ENCODE peak calls at places on chromosomes 13 and 19, in six cellular contexts. One of them, this sample, is unnamed.
A peak's percentile ranks its signal among the peaks of the same experiment; 100 is the strongest.

GRCh38 chr13:106534844-106535551 is 464 bp downstream of the EFNB2 start:
- DNase-seq in uterus: no peak
- DNase-seq in heart left ventricle: no peak
- DNase-seq in fibroblast of lung: peak; percentile 42
- DNase-seq in upper lobe of right lung: peak; percentile 76
- DNase-seq in mesendoderm: peak; percentile 32
- DNase-seq in this sample: no peak

GRCh38 chr19:45969676-45970075 is 4.0 kb downstream of the NOVA2 start:
- DNase-seq in uterus: no peak
- DNase-seq in heart left ventricle: no peak
- DNase-seq in fibroblast of lung: no peak
- DNase-seq in upper lobe of right lung: no peak
- DNase-seq in mesendoderm: no peak
- DNase-seq in this sample: no peak

GRCh38 chr19:50658438-50659317 is 9.4 kb downstream of the C19orf81 start:
- DNase-seq in uterus: peak; percentile 23
- DNase-seq in heart left ventricle: peak; percentile 46
- DNase-seq in fibroblast of lung: peak; percentile 8
- DNase-seq in upper lobe of right lung: peak; percentile 93
- DNase-seq in mesendoderm: peak; percentile 91
- DNase-seq in this sample: peak; percentile 30

GRCh38 chr13:107778094-107778493 is 437.2 kb downstream of the LIG4 start:
- DNase-seq in uterus: no peak
- DNase-seq in heart left ventricle: no peak
- DNase-seq in fibroblast of lung: no peak
- DNase-seq in upper lobe of right lung: no peak
- DNase-seq in mesendoderm: no peak
- DNase-seq in this sample: no peak

GRCh38 chr19:29483944-29484581 is 41.7 kb upstream of the VSTM2B start:
- DNase-seq in uterus: no peak
- DNase-seq in heart left ventricle: peak; percentile 5
- DNase-seq in fibroblast of lung: no peak
- DNase-seq in upper lobe of right lung: peak; percentile 44
- DNase-seq in mesendoderm: peak; percentile 21
- DNase-seq in this sample: no peak

GRCh38 chr19:8361921-8362793 is 1.8 kb upstream of the ANGPTL4 start:
- DNase-seq in uterus: peak; percentile 88
- DNase-seq in heart left ventricle: peak; percentile 93
- DNase-seq in fibroblast of lung: peak; percentile 98
- DNase-seq in upper lobe of right lung: peak; percentile 95
- DNase-seq in mesendoderm: no peak
- DNase-seq in this sample: peak; percentile 99

GRCh38 chr19:9885077-9885552 is 50.0 kb downstream of the PIN1 start:
- DNase-seq in uterus: peak; percentile 39
- DNase-seq in heart left ventricle: peak; percentile 34
- DNase-seq in fibroblast of lung: peak; percentile 33
- DNase-seq in upper lobe of right lung: no peak
- DNase-seq in mesendoderm: peak; percentile 40
- DNase-seq in this sample: no peak

GRCh38 chr13:33053397-33054066 is 37.3 kb downstream of the KL start:
- DNase-seq in uterus: no peak
- DNase-seq in heart left ventricle: no peak
- DNase-seq in fibroblast of lung: no peak
- DNase-seq in upper lobe of right lung: no peak
- DNase-seq in mesendoderm: no peak
- DNase-seq in this sample: no peak

GRCh38 chr19:4058696-4059492 is 7.8 kb downstream of the ZBTB7A start:
- DNase-seq in uterus: no peak
- DNase-seq in heart left ventricle: no peak
- DNase-seq in fibroblast of lung: no peak
- DNase-seq in upper lobe of right lung: no peak
- DNase-seq in mesendoderm: no peak
- DNase-seq in this sample: no peak

DNA sequence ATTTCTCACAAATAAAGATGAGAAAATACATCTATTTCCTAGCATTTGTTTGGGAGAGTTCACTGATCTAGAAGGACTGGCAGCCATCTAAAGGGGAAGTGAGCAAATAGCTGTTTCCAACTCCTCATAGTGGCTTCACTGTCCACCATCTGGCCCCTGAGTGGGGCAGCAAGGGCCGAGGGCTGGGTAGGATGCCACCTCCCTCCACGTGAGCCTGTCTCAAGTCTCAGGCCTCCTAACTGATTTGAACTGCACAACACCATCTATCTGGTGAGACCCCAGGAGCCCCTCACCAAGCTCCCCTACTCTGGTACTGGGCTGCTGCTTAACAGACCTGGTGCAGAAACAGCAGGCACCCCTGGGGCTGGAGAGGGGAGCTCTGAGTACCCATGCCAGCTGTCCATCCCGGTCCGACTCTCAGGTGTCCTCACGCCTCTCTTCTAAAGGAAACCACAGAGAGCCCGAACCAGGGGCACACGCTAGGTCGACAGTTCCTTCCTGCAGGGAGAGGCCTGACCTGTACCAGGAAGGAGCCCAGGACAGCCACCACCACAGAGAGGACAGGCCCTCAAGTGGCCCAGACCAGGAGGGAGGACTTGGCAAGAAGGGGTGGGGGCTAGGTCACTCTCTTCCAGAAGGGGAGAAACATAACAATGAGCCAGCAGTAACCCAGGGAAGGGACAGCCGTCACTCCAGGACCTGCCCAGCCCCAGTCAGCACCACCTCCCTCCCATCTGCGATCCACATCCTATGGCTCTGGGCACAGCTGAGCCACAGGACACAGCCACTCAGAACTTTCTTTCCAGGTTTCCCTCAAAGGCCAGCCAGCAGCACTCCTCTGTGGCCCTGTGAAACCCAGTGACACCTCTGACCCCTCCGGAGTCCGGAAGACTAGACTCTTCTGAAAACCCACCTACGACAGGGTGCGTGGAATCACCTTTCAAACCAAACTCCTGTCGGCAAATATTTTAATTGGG is 12.9 kb upstream of the SLC35E1 start:
- DNase-seq in uterus: no peak
- DNase-seq in heart left ventricle: no peak
- DNase-seq in fibroblast of lung: no peak
- DNase-seq in upper lobe of right lung: no peak
- DNase-seq in mesendoderm: no peak
- DNase-seq in this sample: no peak
- H3K4me3 ChIP-seq in uterus: no peak overlapping the region
- H3K4me3 ChIP-seq in heart left ventricle: no peak overlapping the region
- H3K4me3 ChIP-seq in fibroblast of lung: no peak overlapping the region
- H3K4me3 ChIP-seq in upper lobe of right lung: peak overlapping the region; percentile 24
- H3K4me3 ChIP-seq in mesendoderm: no peak overlapping the region
- H3K4me3 ChIP-seq in this sample: no peak overlapping the region

DNA sequence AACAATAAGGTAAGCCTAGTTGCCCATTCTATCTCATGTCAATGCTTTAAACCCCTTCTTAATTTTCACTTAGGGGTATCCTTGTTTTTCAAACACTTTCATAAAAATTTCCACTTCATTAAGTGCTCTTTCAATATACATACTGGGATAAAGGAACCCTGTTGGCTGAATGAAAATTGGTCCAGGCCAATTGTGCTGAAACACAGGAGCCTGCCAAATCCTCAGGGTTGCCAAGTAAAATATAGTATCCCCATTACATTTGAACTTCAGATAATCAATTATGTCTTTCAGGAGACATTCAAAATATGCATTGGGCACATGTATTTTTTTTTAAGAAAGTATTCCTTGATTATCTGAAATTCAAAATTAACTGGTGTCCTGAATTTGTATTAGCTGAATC is 1131.1 kb downstream of the SLITRK1 start:
- DNase-seq in uterus: no peak
- DNase-seq in heart left ventricle: no peak
- DNase-seq in fibroblast of lung: peak; percentile 66
- DNase-seq in upper lobe of right lung: no peak
- DNase-seq in mesendoderm: no peak
- DNase-seq in this sample: no peak
- H3K4me1 ChIP-seq in uterus: no peaks in the 10 kb centered on the region
- H3K4me1 ChIP-seq in heart left ventricle: no peaks in the 10 kb centered on the region
- H3K4me1 ChIP-seq in fibroblast of lung: no peaks in the 10 kb centered on the region
- H3K4me1 ChIP-seq in upper lobe of right lung: no peaks in the 10 kb centered on the region
- H3K4me1 ChIP-seq in mesendoderm: peaks cover 3% of the 10 kb centered on the region
- H3K4me1 ChIP-seq in this sample: no peaks in the 10 kb centered on the region

GRCh38 chr19:55175117-55175867 is 4.8 kb downstream of the SYT5 start:
- DNase-seq in uterus: no peak
- DNase-seq in heart left ventricle: no peak
- DNase-seq in fibroblast of lung: no peak
- DNase-seq in upper lobe of right lung: no peak
- DNase-seq in mesendoderm: no peak
- DNase-seq in this sample: no peak
- H3K4me3 ChIP-seq in uterus: no peak overlapping the region
- H3K4me3 ChIP-seq in heart left ventricle: no peak overlapping the region
- H3K4me3 ChIP-seq in fibroblast of lung: no peak overlapping the region
- H3K4me3 ChIP-seq in upper lobe of right lung: no peak overlapping the region
- H3K4me3 ChIP-seq in mesendoderm: no peak overlapping the region
- H3K4me3 ChIP-seq in this sample: no peak overlapping the region

DNA sequence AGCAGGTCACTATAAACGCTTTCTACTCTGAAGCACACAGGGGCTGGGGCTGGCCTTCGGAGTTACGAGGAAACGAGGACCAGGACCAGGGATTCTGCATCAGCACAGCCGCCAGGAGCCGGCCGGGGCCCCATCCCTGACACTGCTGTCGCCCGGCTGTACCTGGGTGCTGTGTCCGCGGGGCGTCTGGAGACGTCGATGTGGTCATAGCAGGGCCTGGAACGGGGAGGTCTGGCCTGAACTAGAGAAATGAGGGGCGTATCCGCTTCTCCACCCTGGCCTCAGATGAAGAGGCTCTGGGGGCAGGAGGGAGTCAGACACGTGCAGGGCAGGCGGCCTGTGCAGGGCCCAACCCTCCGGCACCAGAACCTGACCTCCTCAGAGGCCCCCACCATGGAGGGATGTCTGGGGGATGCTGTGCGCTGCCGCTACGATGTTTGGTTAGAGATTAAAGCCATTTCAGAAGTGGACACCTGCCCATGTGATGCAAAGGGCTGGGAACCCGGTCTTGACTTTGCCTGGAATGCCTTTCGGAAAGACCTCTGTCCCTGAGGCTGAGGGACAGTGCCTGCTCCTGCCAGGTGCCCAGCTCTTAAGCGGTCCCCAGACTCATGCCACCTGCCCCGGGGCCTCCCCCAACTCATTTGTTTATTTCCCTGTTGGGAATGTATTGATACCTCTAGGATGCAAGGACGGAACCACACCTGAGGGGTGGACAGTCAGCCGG is 21.4 kb downstream of the GAS6 start:
- DNase-seq in uterus: peak; percentile 12
- DNase-seq in heart left ventricle: peak; percentile 23
- DNase-seq in fibroblast of lung: no peak
- DNase-seq in upper lobe of right lung: peak; percentile 60
- DNase-seq in mesendoderm: no peak
- DNase-seq in this sample: no peak
- H3K4me1 ChIP-seq in uterus: peaks cover 3% of the 10 kb centered on the region
- H3K4me1 ChIP-seq in heart left ventricle: peaks cover 83% of the 10 kb centered on the region
- H3K4me1 ChIP-seq in fibroblast of lung: peaks cover 32% of the 10 kb centered on the region
- H3K4me1 ChIP-seq in upper lobe of right lung: peaks cover 35% of the 10 kb centered on the region
- H3K4me1 ChIP-seq in mesendoderm: no peaks in the 10 kb centered on the region
- H3K4me1 ChIP-seq in this sample: peaks cover 39% of the 10 kb centered on the region

GRCh38 chr19:14347999-14348889 is 33.0 kb upstream of the ADGRE5 start:
- DNase-seq in uterus: peak; percentile 58
- DNase-seq in heart left ventricle: peak; percentile 70
- DNase-seq in fibroblast of lung: peak; percentile 42
- DNase-seq in upper lobe of right lung: peak; percentile 84
- DNase-seq in mesendoderm: peak; percentile 59
- DNase-seq in this sample: peak; percentile 69
- H3K4me3 ChIP-seq in uterus: peak overlapping the region; percentile 24
- H3K4me3 ChIP-seq in heart left ventricle: peak overlapping the region; percentile 37
- H3K4me3 ChIP-seq in fibroblast of lung: no peak overlapping the region
- H3K4me3 ChIP-seq in upper lobe of right lung: peak overlapping the region; percentile 25
- H3K4me3 ChIP-seq in mesendoderm: no peak overlapping the region
- H3K4me3 ChIP-seq in this sample: peak overlapping the region; percentile 25

DNA sequence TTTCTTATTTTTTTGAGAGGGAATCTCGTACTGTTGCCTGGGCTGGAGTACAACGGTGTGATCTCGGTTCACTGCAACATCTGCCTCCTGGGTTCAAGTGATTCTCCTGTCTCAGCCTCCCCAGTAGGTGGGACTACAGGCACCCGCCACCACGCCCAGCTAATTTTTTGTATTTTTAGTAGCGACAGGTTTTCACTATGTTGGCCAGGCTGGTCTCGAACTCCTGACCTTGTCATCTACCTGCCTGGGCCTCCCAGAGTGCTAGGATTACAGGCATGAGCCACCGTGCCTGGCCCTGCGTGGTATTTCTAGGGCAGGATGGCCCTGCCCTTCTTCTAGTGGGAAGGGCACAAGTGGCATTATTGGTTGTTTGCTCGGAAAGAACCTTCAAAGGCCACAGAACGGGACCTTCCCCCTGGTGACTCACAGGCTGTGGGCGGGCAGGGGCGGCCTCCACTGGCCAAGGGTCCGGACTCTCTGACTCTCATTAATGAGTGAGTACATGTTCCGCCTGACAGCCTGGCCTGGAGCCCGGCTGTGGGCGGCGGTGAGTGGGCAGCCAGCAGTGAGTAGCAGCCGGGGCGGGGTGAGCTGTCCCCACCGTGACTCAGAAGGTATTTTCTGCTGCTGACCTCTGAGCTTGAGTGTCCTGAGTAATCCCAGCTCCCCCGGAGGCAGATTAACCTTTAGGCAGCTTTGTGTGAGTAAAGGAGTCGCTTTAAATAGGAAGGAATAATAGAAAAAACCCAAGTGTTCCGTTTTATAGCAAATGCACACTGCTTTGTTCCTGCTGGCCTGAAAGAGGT is 5.1 kb downstream of the DOT1L start:
- DNase-seq in uterus: peak; percentile 97
- DNase-seq in heart left ventricle: peak; percentile 95
- DNase-seq in fibroblast of lung: peak; percentile 97
- DNase-seq in upper lobe of right lung: peak; percentile 99
- DNase-seq in mesendoderm: peak; percentile 53
- DNase-seq in this sample: peak; percentile 100
- H3K4me1 ChIP-seq in uterus: peaks cover 10% of the 10 kb centered on the region
- H3K4me1 ChIP-seq in heart left ventricle: peaks cover 80% of the 10 kb centered on the region
- H3K4me1 ChIP-seq in fibroblast of lung: peaks cover 42% of the 10 kb centered on the region
- H3K4me1 ChIP-seq in upper lobe of right lung: peaks cover 65% of the 10 kb centered on the region
- H3K4me1 ChIP-seq in mesendoderm: peaks cover 8% of the 10 kb centered on the region
- H3K4me1 ChIP-seq in this sample: peaks cover 6% of the 10 kb centered on the region

GRCh38 chr19:1164684-1165531 is 9.2 kb downstream of the SBNO2 start:
- DNase-seq in uterus: no peak
- DNase-seq in heart left ventricle: no peak
- DNase-seq in fibroblast of lung: no peak
- DNase-seq in upper lobe of right lung: peak; percentile 69
- DNase-seq in mesendoderm: no peak
- DNase-seq in this sample: no peak
- H3K4me3 ChIP-seq in uterus: no peak overlapping the region
- H3K4me3 ChIP-seq in heart left ventricle: no peak overlapping the region
- H3K4me3 ChIP-seq in fibroblast of lung: no peak overlapping the region
- H3K4me3 ChIP-seq in upper lobe of right lung: no peak overlapping the region
- H3K4me3 ChIP-seq in mesendoderm: no peak overlapping the region
- H3K4me3 ChIP-seq in this sample: no peak overlapping the region

GRCh38 chr13:40992678-40993077 is 26.4 kb downstream of the ELF1 start:
- DNase-seq in uterus: no peak
- DNase-seq in heart left ventricle: no peak
- DNase-seq in fibroblast of lung: no peak
- DNase-seq in upper lobe of right lung: no peak
- DNase-seq in mesendoderm: peak; percentile 23
- DNase-seq in this sample: no peak
- H3K4me1 ChIP-seq in uterus: peaks cover 4% of the 10 kb centered on the region
- H3K4me1 ChIP-seq in heart left ventricle: peaks cover 38% of the 10 kb centered on the region
- H3K4me1 ChIP-seq in fibroblast of lung: no peaks in the 10 kb centered on the region
- H3K4me1 ChIP-seq in upper lobe of right lung: peaks cover 32% of the 10 kb centered on the region
- H3K4me1 ChIP-seq in mesendoderm: peaks cover 2% of the 10 kb centered on the region
- H3K4me1 ChIP-seq in this sample: peaks cover 27% of the 10 kb centered on the region